ENCODE peak calls at places on chromosomes 4 and X, in nine cellular contexts. D is mesothelial cell of epicardium, U is HCT116, R is MCF 10A, C is cardiac fibroblast, N is AG04450, E is fibroblast of pulmonary artery, X is WTC11, J is tibial nerve. O is an unnamed sample.

GRCh38 chr4:158538176-158538575 is 16.5 kb downstream of the RXFP1 start:
- DNase-seq in C (peak; percentile 56), R (no peak), U (no peak), D (no peak), E (peak; percentile 58), J (no peak), X (no peak), N (no peak), O (no peak)

GRCh38 chr4:109294468-109295020 is 7.9 kb downstream of the COL25A1 start:
- DNase-seq in U (no peak), E (peak; percentile 9), C (no peak), N (no peak), X (no peak), J (no peak), R (peak; percentile 44), D (no peak), O (no peak)

GRCh38 chr4:143700060-143700419 is 435 bp downstream of the FREM3 start:
- DNase-seq in U (no peak), R (no peak), D (peak; percentile 21), J (no peak), C (peak; percentile 4), E (peak; percentile 18), N (no peak), X (peak; percentile 42), O (no peak)

GRCh38 chr4:152771736-152772533 is 7.6 kb downstream of the TIGD4 start:
- DNase-seq in N (no peak), J (no peak), E (no peak), R (no peak), U (no peak), D (no peak), C (no peak), X (no peak), O (no peak)

GRCh38 chrX:63929608-63930007 is 144.6 kb upstream of the ARHGEF9 start:
- DNase-seq in D (no peak), J (no peak), X (no peak), C (no peak), N (no peak), U (no peak), R (no peak), E (no peak), O (no peak)

GRCh38 chr4:115110191-115111166 is 2.9 kb downstream of the NDST4 start:
- DNase-seq in U (no peak), C (peak; percentile 2), J (no peak), R (peak; percentile 5), D (no peak), N (no peak), E (no peak), X (no peak), O (no peak)

GRCh38 chr4:158068063-158068462 is 104.8 kb downstream of the GASK1B start:
- DNase-seq in D (no peak), U (no peak), X (no peak), E (peak; percentile 50), J (no peak), N (no peak), R (no peak), C (peak; percentile 62), O (no peak)

GRCh38 chr4:39502034-39502658 is 25.1 kb downstream of the UGDH start:
- DNase-seq in N (peak; percentile 11), D (no peak), R (no peak), C (peak; percentile 60), J (no peak), X (no peak), U (no peak), E (peak; percentile 58), O (no peak)

GRCh38 chr4:180060159-180060889 is 2182.9 kb upstream of the TENM3 start:
- DNase-seq in E (no peak), U (no peak), C (no peak), X (no peak), D (no peak), N (no peak), J (no peak), R (peak; percentile 67), O (no peak)

GRCh38 chrX:96611619-96612362 is 72.9 kb upstream of the DIAPH2 start:
- DNase-seq in C (peak; percentile 19), E (peak; percentile 39), X (no peak), R (peak; percentile 9), J (no peak), U (no peak), D (no peak), N (no peak), O (no peak)

GRCh38 chr4:23058113-23058512 is 365.4 kb downstream of the GBA3 start:
- DNase-seq in J (no peak), R (no peak), C (no peak), X (no peak), E (no peak), D (no peak), N (no peak), U (no peak), O (no peak)

GRCh38 chrX:38313190-38313589 is 14.1 kb downstream of the RPGR start:
- DNase-seq in J (no peak), U (no peak), R (peak; percentile 27), X (no peak), C (peak; percentile 7), N (no peak), D (no peak), E (no peak), O (no peak)

GRCh38 chr4:67236793-67237192 is 308.5 kb downstream of the CENPC start:
- DNase-seq in N (no peak), J (no peak), R (no peak), C (no peak), X (no peak), D (no peak), E (no peak), U (no peak), O (no peak)

GRCh38 chrX:36683507-36683906 is 324.7 kb upstream of the FAM47C start:
- DNase-seq in J (no peak), E (no peak), U (no peak), X (no peak), R (no peak), N (no peak), C (no peak), D (no peak), O (no peak)

DNA sequence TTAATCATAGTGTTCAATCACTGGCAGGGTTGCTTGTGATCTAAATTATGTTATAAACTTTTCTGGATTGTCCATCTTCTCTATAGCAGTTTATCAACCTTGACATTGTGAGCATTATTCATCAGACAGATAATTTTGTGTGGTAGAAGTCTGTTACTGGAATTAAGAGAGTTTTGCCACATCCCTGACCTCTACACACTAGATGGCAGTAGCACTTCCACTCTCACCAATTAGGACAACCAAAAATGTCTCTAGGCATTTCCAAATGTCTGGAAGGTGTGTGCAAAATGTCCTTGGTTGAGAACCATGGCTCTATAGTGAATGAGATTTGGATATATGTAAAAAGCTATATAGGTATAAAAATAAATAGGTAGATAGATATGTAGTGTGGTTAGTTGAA is 324.1 kb upstream of the FAM47C start:
- DNase-seq in U (no peak), R (peak; percentile 30), D (no peak), C (no peak), N (no peak), J (no peak), X (no peak), E (no peak), O (no peak)
- TF ChIP-seq CTCF in U (no peak), R (no peak), D (no peak), C (no peak), N (no peak), J (no peak), X (no peak), E (no peak), O (no peak)

GRCh38 chr4:48271048-48271452 is 1.4 kb upstream of the TEC start:
- DNase-seq in R (no peak), C (no peak), N (no peak), E (no peak), J (no peak), X (no peak), D (no peak), U (no peak), O (no peak)

GRCh38 chr4:48271626-48272025 is 2.0 kb upstream of the TEC start:
- DNase-seq in U (no peak), R (no peak), N (no peak), J (no peak), C (no peak), D (no peak), E (no peak), X (no peak), O (no peak)

GRCh38 chr4:48275694-48276093 is 6.1 kb upstream of the TEC start:
- DNase-seq in D (no peak), U (no peak), R (no peak), C (no peak), N (no peak), E (no peak), X (no peak), J (no peak), O (no peak)

GRCh38 chr4:48270516-48270897 is 869 bp upstream of the TEC start:
- DNase-seq in N (no peak), U (no peak), E (no peak), R (no peak), C (no peak), D (no peak), J (no peak), X (no peak), O (no peak)

DNA sequence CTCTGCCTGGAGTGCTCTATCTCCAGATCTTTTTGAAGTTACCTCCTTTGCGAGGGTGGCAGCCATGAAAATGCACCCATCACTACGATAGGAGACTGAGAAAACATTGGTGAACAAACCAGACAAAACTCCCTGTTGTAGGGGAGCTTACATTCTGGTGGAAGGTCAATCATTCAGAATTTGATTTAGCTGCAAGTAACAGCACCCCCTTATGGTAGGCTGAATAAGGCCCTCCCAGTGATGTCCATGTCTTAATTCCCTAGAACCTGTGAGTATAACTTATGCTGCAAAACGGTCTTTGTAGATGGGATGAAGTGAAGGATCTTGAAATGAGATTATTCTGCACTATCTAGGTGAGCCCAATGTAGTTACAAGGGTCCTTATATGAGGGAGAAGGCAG is 5.6 kb upstream of the TEC start:
- DNase-seq in X (no peak), N (no peak), C (peak; percentile 17), D (no peak), U (peak; percentile 38), R (peak; percentile 57), E (peak; percentile 44), J (no peak), O (peak; percentile 5)
- TF ChIP-seq CTCF in X (peak; percentile 28), N (peak; percentile 52), C (peak; percentile 41), D (no peak), U (peak; percentile 54), R (peak; percentile 63), E (peak; percentile 61), J (no peak), O (peak; percentile 34)

GRCh38 chrX:140664939-140665338 is 44.6 kb upstream of the LINC00632 start:
- DNase-seq in E (peak; percentile 36), X (no peak), U (no peak), R (peak; percentile 59), N (no peak), D (no peak), J (no peak), C (peak; percentile 25), O (no peak)

DNA sequence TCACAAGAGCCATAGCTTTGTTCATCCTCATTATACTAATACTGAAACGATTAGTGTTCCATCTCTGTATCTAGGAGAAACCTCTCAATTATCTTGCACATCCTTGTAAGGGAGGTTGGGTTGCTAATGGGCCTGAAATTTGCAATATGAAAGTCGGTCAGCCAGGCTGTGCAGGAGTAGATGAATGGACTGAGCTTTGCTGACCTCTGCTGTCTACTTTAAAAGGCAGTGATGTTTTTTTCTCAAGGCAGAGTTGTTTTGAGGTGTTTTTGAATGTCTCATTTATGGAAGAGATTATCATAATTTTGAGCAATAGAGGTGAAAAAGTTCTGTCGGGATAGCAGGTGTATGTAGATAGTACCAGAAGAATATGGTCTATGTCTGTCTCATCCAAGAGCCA is 47.9 kb upstream of the LINC00632 start:
- DNase-seq in J (no peak), N (no peak), X (no peak), E (no peak), D (no peak), C (no peak), U (no peak), R (peak; percentile 29), O (no peak)
- TF ChIP-seq CTCF in J (no peak), N (no peak), X (no peak), E (no peak), D (no peak), C (no peak), U (no peak), R (peak; percentile 41), O (no peak)

GRCh38 chrX:109186939-109187338 is 294.9 kb downstream of the GUCY2F start:
- DNase-seq in R (no peak), N (no peak), X (no peak), E (no peak), U (no peak), D (no peak), J (no peak), C (no peak), O (no peak)
- TF ChIP-seq CTCF in R (no peak), N (no peak), X (no peak), E (no peak), U (no peak), D (no peak), J (no peak), C (no peak), O (no peak)

O was measured in Calu3.